ENCODE peak calls at places on chromosomes 5 and 9, in eight cellular contexts. T is heart right ventricle, R is PC-9, O is neuronal stem cell, N is sigmoid colon, E is tibial nerve, S is mesendoderm, U is stomach. C is an unnamed sample.
A peak's percentile ranks its signal among the peaks of the same experiment; 100 is the strongest.

GRCh38 chr5:135571210-135571609 is 7.6 kb downstream of the CXCL14 start:
- DNase-seq in T (no peak), R (no peak), O (no peak), N (no peak), E (no peak), S (no peak), U (no peak), C (no peak)

GRCh38 chr9:130636648-130637020 is 27.8 kb upstream of the PRDM12 start:
- DNase-seq in T (no peak), R (no peak), O (no peak), N (no peak), E (no peak), S (no peak), U (no peak), C (no peak)

GRCh38 chr9:102967979-102968378 is 27.2 kb upstream of the CYLC2 start:
- DNase-seq in T (no peak), R (no peak), O (no peak), N (no peak), E (no peak), S (no peak), U (no peak), C (no peak)

GRCh38 chr5:57302643-57303042 is 128.8 kb downstream of the GPBP1 start:
- DNase-seq in T (no peak), R (no peak), O (no peak), N (no peak), E (no peak), S (peak; percentile 12), U (no peak), C (no peak)

GRCh38 chr9:115353681-115354080 is 235.7 kb upstream of the TNC start:
- DNase-seq in T (no peak), R (no peak), O (no peak), N (no peak), E (no peak), S (no peak), U (no peak), C (no peak)

GRCh38 chr5:9498541-9499497 is 47.1 kb downstream of the SEMA5A start:
- DNase-seq in T (no peak), R (no peak), O (peak; percentile 26), N (no peak), E (no peak), S (peak; percentile 82), U (no peak), C (no peak)

GRCh38 chr9:79807966-79808365 is 236.2 kb downstream of the TLE4 start:
- DNase-seq in T (no peak), R (no peak), O (no peak), N (no peak), E (no peak), S (no peak), U (no peak), C (no peak)

GRCh38 chr5:174789596-174789995 is 65.2 kb downstream of the MSX2 start:
- DNase-seq in T (no peak), R (no peak), O (no peak), N (no peak), E (no peak), S (peak; percentile 31), U (no peak), C (no peak)

GRCh38 chr9:86230858-86231257 is 28.6 kb downstream of the C9orf153 start:
- DNase-seq in T (no peak), R (no peak), O (no peak), N (no peak), E (no peak), S (no peak), U (no peak), C (no peak)

GRCh38 chr5:174573210-174574014 is 151.0 kb upstream of the MSX2 start:
- DNase-seq in T (no peak), R (no peak), O (no peak), N (no peak), E (no peak), S (no peak), U (no peak), C (no peak)

GRCh38 chr5:83844320-83845068 is 123.8 kb upstream of the HAPLN1 start:
- DNase-seq in T (no peak), R (no peak), O (no peak), N (no peak), E (no peak), S (peak; percentile 30), U (no peak), C (no peak)

GRCh38 chr5:78405820-78406750 is 45.7 kb downstream of the SCAMP1 start:
- DNase-seq in T (no peak), R (no peak), O (no peak), N (no peak), E (no peak), S (no peak), U (no peak), C (no peak)

GRCh38 chr5:96177303-96177869 is 215.7 kb upstream of the ELL2 start:
- DNase-seq in T (no peak), R (peak; percentile 41), O (no peak), N (no peak), E (no peak), S (no peak), U (no peak), C (no peak)

GRCh38 chr9:134057751-134058701 is 9.8 kb downstream of the BRD3 start:
- DNase-seq in T (no peak), R (no peak), O (no peak), N (peak; percentile 55), E (no peak), S (no peak), U (peak; percentile 20), C (no peak)

GRCh38 chr5:89090021-89090420 is 207.0 kb upstream of the MEF2C start:
- DNase-seq in T (no peak), R (no peak), O (no peak), N (no peak), E (no peak), S (no peak), U (no peak), C (no peak)

GRCh38 chr9:135924628-135925338 is 17.4 kb upstream of the CAMSAP1 start:
- DNase-seq in T (no peak), R (no peak), O (no peak), N (no peak), E (no peak), S (peak; percentile 50), U (no peak), C (no peak)

GRCh38 chr5:24110019-24110615 is 534.7 kb downstream of the CDH10 start:
- DNase-seq in T (no peak), R (no peak), O (peak; percentile 2), N (no peak), E (no peak), S (peak; percentile 31), U (no peak), C (no peak)

GRCh38 chr9:113574381-113575262 is 111.1 kb downstream of the RGS3 start:
- DNase-seq in T (no peak), R (no peak), O (no peak), N (peak; percentile 48), E (no peak), S (no peak), U (no peak), C (no peak)

GRCh38 chr5:170289749-170290148 is 7.8 kb downstream of the LCP2 start:
- DNase-seq in T (peak; percentile 50), R (no peak), O (no peak), N (peak; percentile 76), E (no peak), S (no peak), U (no peak), C (no peak)

GRCh38 chr5:92627186-92627585 is 953.8 kb downstream of the NR2F1-AS1 start:
- DNase-seq in T (no peak), R (no peak), O (no peak), N (no peak), E (no peak), S (no peak), U (no peak), C (no peak)

GRCh38 chr5:92634883-92635282 is 946.1 kb downstream of the NR2F1-AS1 start:
- DNase-seq in T (no peak), R (no peak), O (no peak), N (no peak), E (no peak), S (no peak), U (no peak), C (no peak)

GRCh38 chr5:92629000-92629399 is 952.0 kb downstream of the NR2F1-AS1 start:
- DNase-seq in T (no peak), R (no peak), O (no peak), N (no peak), E (no peak), S (no peak), U (no peak), C (no peak)

GRCh38 chr5:92633821-92634220 is 947.2 kb downstream of the NR2F1-AS1 start:
- DNase-seq in T (no peak), R (no peak), O (no peak), N (no peak), E (no peak), S (no peak), U (no peak), C (no peak)

GRCh38 chr5:92629574-92629973 is 951.4 kb downstream of the NR2F1-AS1 start:
- DNase-seq in T (no peak), R (no peak), O (no peak), N (no peak), E (no peak), S (no peak), U (no peak), C (no peak)
- H3K4me1 ChIP-seq in T (no peaks in the 10 kb centered on the region), R (no peaks in the 10 kb centered on the region), O (no peaks in the 10 kb centered on the region), N (no peaks in the 10 kb centered on the region), E (no peaks in the 10 kb centered on the region), S (no peaks in the 10 kb centered on the region), U (no peaks in the 10 kb centered on the region), C (no peaks in the 10 kb centered on the region)

GRCh38 chr5:15020731-15021130 is 149.2 kb upstream of the ANKH start:
- DNase-seq in T (no peak), R (peak; percentile 25), O (no peak), N (no peak), E (no peak), S (peak; percentile 67), U (no peak), C (no peak)
- H3K4me1 ChIP-seq in T (peaks cover 20% of the 10 kb centered on the region), R (no peaks in the 10 kb centered on the region), O (no peaks in the 10 kb centered on the region), N (no peaks in the 10 kb centered on the region), E (no peaks in the 10 kb centered on the region), S (no peaks in the 10 kb centered on the region), U (no peaks in the 10 kb centered on the region), C (no peaks in the 10 kb centered on the region)

GRCh38 chr9:8572209-8572608 is 772.6 kb upstream of the DMAC1 start:
- DNase-seq in T (no peak), R (no peak), O (no peak), N (no peak), E (no peak), S (no peak), U (no peak), C (no peak)

GRCh38 chr9:8569832-8570231 is 770.3 kb upstream of the DMAC1 start:
- DNase-seq in T (no peak), R (no peak), O (no peak), N (no peak), E (no peak), S (no peak), U (no peak), C (no peak)

GRCh38 chr9:8571648-8572047 is 772.1 kb upstream of the DMAC1 start:
- DNase-seq in T (no peak), R (no peak), O (no peak), N (no peak), E (no peak), S (peak; percentile 22), U (no peak), C (no peak)

GRCh38 chr9:8567963-8568579 is 768.5 kb upstream of the DMAC1 start:
- DNase-seq in T (no peak), R (no peak), O (no peak), N (no peak), E (no peak), S (no peak), U (no peak), C (no peak)

GRCh38 chr9:8570776-8571175 is 771.2 kb upstream of the DMAC1 start:
- DNase-seq in T (no peak), R (no peak), O (no peak), N (no peak), E (no peak), S (no peak), U (no peak), C (no peak)
- H3K4me1 ChIP-seq in T (peaks cover 14% of the 10 kb centered on the region), R (no peaks in the 10 kb centered on the region), O (no peaks in the 10 kb centered on the region), N (no peaks in the 10 kb centered on the region), E (no peaks in the 10 kb centered on the region), S (no peaks in the 10 kb centered on the region), U (no peaks in the 10 kb centered on the region), C (no peaks in the 10 kb centered on the region)

GRCh38 chr5:132445930-132446329 is 44.6 kb downstream of the IRF1 start:
- DNase-seq in T (no peak), R (peak; percentile 55), O (no peak), N (no peak), E (no peak), S (peak; percentile 76), U (no peak), C (no peak)
- H3K4me1 ChIP-seq in T (peaks cover 77% of the 10 kb centered on the region), R (peaks cover 48% of the 10 kb centered on the region), O (no peaks in the 10 kb centered on the region), N (no peaks in the 10 kb centered on the region), E (no peaks in the 10 kb centered on the region), S (peaks cover 6% of the 10 kb centered on the region), U (peaks cover 78% of the 10 kb centered on the region), C (peaks cover 90% of the 10 kb centered on the region)